ENCODE peak calls at places on chromosome 17, in seven cellular contexts. Q is COR-L47; G is CD8-positive, alpha-beta T cell; T is astrocyte of the spinal cord; C is iPS DF 6.9; R is skeletal muscle cell; X is GM19239. F is an unnamed sample.
A peak's percentile ranks its signal among the peaks of the same experiment; 100 is the strongest.

GRCh38 chr17:3877220-3877619 is 15.6 kb downstream of the CAMKK1 start:
- DNase-seq in Q (no peak), G (no peak), T (no peak), C (no peak), R (no peak), X (no peak), F (no peak)

GRCh38 chr17:57114085-57114673 is 29.1 kb downstream of the AKAP1 start:
- DNase-seq in Q (no peak), G (peak; percentile 52), T (no peak), C (peak; percentile 55), R (no peak), X (peak; percentile 63), F (peak; percentile 43)

GRCh38 chr17:7512824-7513540 is 28.8 kb downstream of the POLR2A start:
- DNase-seq in Q (no peak), G (no peak), T (no peak), C (no peak), R (no peak), X (no peak), F (no peak)

GRCh38 chr17:82965371-82965770 is 114.0 kb upstream of the METRNL start:
- DNase-seq in Q (no peak), G (no peak), T (no peak), C (no peak), R (no peak), X (no peak), F (no peak)

GRCh38 chr17:83121921-83122820 is 42.8 kb downstream of the METRNL start:
- DNase-seq in Q (no peak), G (no peak), T (no peak), C (no peak), R (no peak), X (no peak), F (no peak)

GRCh38 chr17:57597531-57598453 is 147.3 kb downstream of the CCDC182 start:
- DNase-seq in Q (peak; percentile 80), G (no peak), T (peak; percentile 83), C (peak; percentile 60), R (no peak), X (no peak), F (no peak)

GRCh38 chr17:29574732-29575510 is 6.4 kb downstream of the TP53I13 start:
- DNase-seq in Q (no peak), G (no peak), T (no peak), C (no peak), R (no peak), X (no peak), F (no peak)

GRCh38 chr17:2713881-2714280 is 2.3 kb upstream of the CLUH start:
- DNase-seq in Q (no peak), G (no peak), T (no peak), C (no peak), R (no peak), X (no peak), F (no peak)

F was measured in activated T-helper 9 cell treated with anti-CD3 and anti-CD28 coated beads, Interleukin-2, amount 50 U/mL, for 16 hours.